ENCODE peak calls at places on chromosomes 5 and 9, in nine cellular contexts. One of them, this sample, is unnamed.

GRCh38 chr9:71541436-71541835 is 226.9 kb downstream of the CEMIP2 start:
- DNase-seq in fibroblast of villous mesenchyme: no peak
- DNase-seq in AG04449: no peak
- DNase-seq in kidney: no peak
- DNase-seq in GM12865: no peak
- DNase-seq in dorsolateral prefrontal cortex: no peak
- DNase-seq in tibial nerve: no peak
- DNase-seq in fibroblast of lung: no peak
- DNase-seq in tibial artery: no peak
- DNase-seq in this sample: no peak

GRCh38 chr9:27453860-27454553 is 70.1 kb upstream of the IFNK start:
- DNase-seq in fibroblast of villous mesenchyme: no peak
- DNase-seq in kidney: no peak
- DNase-seq in GM12865: no peak
- DNase-seq in dorsolateral prefrontal cortex: no peak
- DNase-seq in tibial artery: no peak
- DNase-seq in AG04449: no peak
- DNase-seq in tibial nerve: no peak
- DNase-seq in fibroblast of lung: no peak
- DNase-seq in this sample: no peak

GRCh38 chr5:80935811-80936385 is 24.3 kb upstream of the RASGRF2 start:
- DNase-seq in AG04449: no peak
- DNase-seq in tibial artery: no peak
- DNase-seq in tibial nerve: no peak
- DNase-seq in GM12865: no peak
- DNase-seq in fibroblast of lung: no peak
- DNase-seq in kidney: no peak
- DNase-seq in dorsolateral prefrontal cortex: no peak
- DNase-seq in fibroblast of villous mesenchyme: no peak
- DNase-seq in this sample: no peak

GRCh38 chr9:130659699-130660248 is 4.6 kb upstream of the PRDM12 start:
- DNase-seq in tibial artery: no peak
- DNase-seq in kidney: no peak
- DNase-seq in AG04449: no peak
- DNase-seq in fibroblast of lung: no peak
- DNase-seq in GM12865: no peak
- DNase-seq in fibroblast of villous mesenchyme: no peak
- DNase-seq in tibial nerve: no peak
- DNase-seq in dorsolateral prefrontal cortex: no peak
- DNase-seq in this sample: no peak

GRCh38 chr9:15512204-15512603 is 1.4 kb upstream of the PSIP1 start:
- DNase-seq in AG04449: no peak
- DNase-seq in fibroblast of villous mesenchyme: no peak
- DNase-seq in kidney: no peak
- DNase-seq in tibial nerve: no peak
- DNase-seq in GM12865: peak; percentile 37
- DNase-seq in tibial artery: no peak
- DNase-seq in fibroblast of lung: no peak
- DNase-seq in dorsolateral prefrontal cortex: no peak
- DNase-seq in this sample: no peak

GRCh38 chr5:96292582-96293247 is 140.3 kb downstream of the PCSK1 start:
- DNase-seq in AG04449: no peak
- DNase-seq in kidney: no peak
- DNase-seq in GM12865: no peak
- DNase-seq in dorsolateral prefrontal cortex: no peak
- DNase-seq in fibroblast of villous mesenchyme: peak; percentile 27
- DNase-seq in fibroblast of lung: peak; percentile 65
- DNase-seq in tibial artery: peak; percentile 68
- DNase-seq in tibial nerve: peak; percentile 70
- DNase-seq in this sample: no peak

GRCh38 chr9:135992486-135993408 is 31.6 kb upstream of the UBAC1 start:
- DNase-seq in kidney: peak; percentile 97
- DNase-seq in AG04449: no peak
- DNase-seq in fibroblast of lung: peak; percentile 93
- DNase-seq in tibial artery: peak; percentile 81
- DNase-seq in fibroblast of villous mesenchyme: peak; percentile 93
- DNase-seq in dorsolateral prefrontal cortex: no peak
- DNase-seq in tibial nerve: peak; percentile 69
- DNase-seq in GM12865: peak; percentile 50
- DNase-seq in this sample: peak; percentile 19

GRCh38 chr5:73826761-73827450 is 200.9 kb downstream of the ARHGEF28 start:
- DNase-seq in dorsolateral prefrontal cortex: no peak
- DNase-seq in fibroblast of lung: peak; percentile 57
- DNase-seq in tibial artery: no peak
- DNase-seq in kidney: no peak
- DNase-seq in GM12865: no peak
- DNase-seq in AG04449: peak; percentile 65
- DNase-seq in fibroblast of villous mesenchyme: peak; percentile 83
- DNase-seq in tibial nerve: peak; percentile 30
- DNase-seq in this sample: peak; percentile 86

GRCh38 chr9:127285957-127286356 is 21.4 kb downstream of the GARNL3 start:
- DNase-seq in AG04449: no peak
- DNase-seq in kidney: no peak
- DNase-seq in tibial nerve: no peak
- DNase-seq in fibroblast of lung: no peak
- DNase-seq in dorsolateral prefrontal cortex: no peak
- DNase-seq in GM12865: no peak
- DNase-seq in tibial artery: no peak
- DNase-seq in fibroblast of villous mesenchyme: no peak
- DNase-seq in this sample: no peak

GRCh38 chr5:144510845-144511580 is 340.3 kb downstream of the KCTD16 start:
- DNase-seq in tibial artery: no peak
- DNase-seq in fibroblast of villous mesenchyme: no peak
- DNase-seq in tibial nerve: no peak
- DNase-seq in GM12865: no peak
- DNase-seq in dorsolateral prefrontal cortex: no peak
- DNase-seq in AG04449: no peak
- DNase-seq in kidney: no peak
- DNase-seq in fibroblast of lung: peak; percentile 28
- DNase-seq in this sample: no peak

GRCh38 chr9:79562749-79563386 is 8.9 kb upstream of the TLE4 start:
- DNase-seq in tibial nerve: no peak
- DNase-seq in tibial artery: no peak
- DNase-seq in fibroblast of villous mesenchyme: no peak
- DNase-seq in dorsolateral prefrontal cortex: no peak
- DNase-seq in fibroblast of lung: no peak
- DNase-seq in AG04449: no peak
- DNase-seq in kidney: no peak
- DNase-seq in GM12865: no peak
- DNase-seq in this sample: no peak

GRCh38 chr5:58114324-58114723 is 345.6 kb downstream of the PLK2 start:
- DNase-seq in GM12865: no peak
- DNase-seq in AG04449: no peak
- DNase-seq in kidney: no peak
- DNase-seq in tibial artery: no peak
- DNase-seq in fibroblast of lung: no peak
- DNase-seq in fibroblast of villous mesenchyme: no peak
- DNase-seq in dorsolateral prefrontal cortex: no peak
- DNase-seq in tibial nerve: no peak
- DNase-seq in this sample: no peak

GRCh38 chr9:108842610-108843295 is 13.0 kb downstream of the ACTL7B start:
- DNase-seq in dorsolateral prefrontal cortex: no peak
- DNase-seq in tibial nerve: no peak
- DNase-seq in GM12865: peak; percentile 41
- DNase-seq in kidney: no peak
- DNase-seq in tibial artery: no peak
- DNase-seq in AG04449: no peak
- DNase-seq in fibroblast of lung: no peak
- DNase-seq in fibroblast of villous mesenchyme: no peak
- DNase-seq in this sample: no peak

GRCh38 chr5:141753971-141754713 is 72.1 kb upstream of the ARAP3 start:
- DNase-seq in GM12865: peak; percentile 32
- DNase-seq in fibroblast of villous mesenchyme: peak; percentile 52
- DNase-seq in AG04449: no peak
- DNase-seq in tibial nerve: peak; percentile 23
- DNase-seq in kidney: no peak
- DNase-seq in tibial artery: no peak
- DNase-seq in fibroblast of lung: peak; percentile 53
- DNase-seq in dorsolateral prefrontal cortex: no peak
- DNase-seq in this sample: no peak

GRCh38 chr9:137457406-137458193 is 1.5 kb downstream of the NSMF start:
- DNase-seq in GM12865: no peak
- DNase-seq in tibial nerve: no peak
- DNase-seq in fibroblast of lung: no peak
- DNase-seq in tibial artery: peak; percentile 20
- DNase-seq in fibroblast of villous mesenchyme: no peak
- DNase-seq in kidney: peak; percentile 77
- DNase-seq in AG04449: no peak
- DNase-seq in dorsolateral prefrontal cortex: no peak
- DNase-seq in this sample: no peak

GRCh38 chr5:125140855-125141254 is 394.4 kb upstream of the ZNF608 start:
- DNase-seq in AG04449: peak; percentile 47
- DNase-seq in tibial artery: no peak
- DNase-seq in fibroblast of villous mesenchyme: peak; percentile 76
- DNase-seq in dorsolateral prefrontal cortex: no peak
- DNase-seq in fibroblast of lung: peak; percentile 81
- DNase-seq in kidney: no peak
- DNase-seq in tibial nerve: no peak
- DNase-seq in GM12865: no peak
- DNase-seq in this sample: peak; percentile 72

GRCh38 chr5:180802325-180803180 is at the start of gene MGAT1:
- DNase-seq in fibroblast of lung: peak; percentile 88
- DNase-seq in tibial nerve: peak; percentile 90
- DNase-seq in dorsolateral prefrontal cortex: peak; percentile 43
- DNase-seq in fibroblast of villous mesenchyme: peak; percentile 90
- DNase-seq in kidney: peak; percentile 96
- DNase-seq in AG04449: no peak
- DNase-seq in GM12865: peak; percentile 87
- DNase-seq in tibial artery: peak; percentile 95
- DNase-seq in this sample: no peak

GRCh38 chr5:158155087-158155486 is 296.1 kb upstream of the CLINT1 start:
- DNase-seq in fibroblast of villous mesenchyme: no peak
- DNase-seq in tibial nerve: no peak
- DNase-seq in AG04449: no peak
- DNase-seq in kidney: no peak
- DNase-seq in GM12865: no peak
- DNase-seq in dorsolateral prefrontal cortex: no peak
- DNase-seq in fibroblast of lung: no peak
- DNase-seq in tibial artery: no peak
- DNase-seq in this sample: no peak

GRCh38 chr9:88537743-88538055 is 2.7 kb downstream of the NXNL2 start:
- DNase-seq in AG04449: no peak
- DNase-seq in tibial artery: peak; percentile 93
- DNase-seq in dorsolateral prefrontal cortex: peak; percentile 71
- DNase-seq in kidney: peak; percentile 90
- DNase-seq in tibial nerve: peak; percentile 83
- DNase-seq in GM12865: peak; percentile 39
- DNase-seq in fibroblast of villous mesenchyme: peak; percentile 83
- DNase-seq in fibroblast of lung: peak; percentile 83
- DNase-seq in this sample: peak; percentile 67

GRCh38 chr9:98159790-98160189 is 32.6 kb downstream of the CORO2A start:
- DNase-seq in fibroblast of lung: no peak
- DNase-seq in dorsolateral prefrontal cortex: no peak
- DNase-seq in GM12865: no peak
- DNase-seq in fibroblast of villous mesenchyme: no peak
- DNase-seq in AG04449: no peak
- DNase-seq in tibial artery: no peak
- DNase-seq in tibial nerve: no peak
- DNase-seq in kidney: no peak
- DNase-seq in this sample: no peak

GRCh38 chr9:37251452-37251851 is 131.1 kb downstream of the ZCCHC7 start:
- DNase-seq in tibial nerve: no peak
- DNase-seq in kidney: no peak
- DNase-seq in tibial artery: no peak
- DNase-seq in fibroblast of lung: no peak
- DNase-seq in dorsolateral prefrontal cortex: no peak
- DNase-seq in AG04449: no peak
- DNase-seq in fibroblast of villous mesenchyme: no peak
- DNase-seq in GM12865: no peak
- DNase-seq in this sample: no peak
- H3K4me3 ChIP-seq in tibial nerve: no peak overlapping the region
- H3K4me3 ChIP-seq in kidney: no peak overlapping the region
- H3K4me3 ChIP-seq in tibial artery: no peak overlapping the region
- H3K4me3 ChIP-seq in fibroblast of lung: no peak overlapping the region
- H3K4me3 ChIP-seq in dorsolateral prefrontal cortex: no peak overlapping the region
- H3K4me3 ChIP-seq in AG04449: no peak overlapping the region
- H3K4me3 ChIP-seq in fibroblast of villous mesenchyme: no peak overlapping the region
- H3K4me3 ChIP-seq in GM12865: no peak overlapping the region
- H3K4me3 ChIP-seq in this sample: no peak overlapping the region

DNA sequence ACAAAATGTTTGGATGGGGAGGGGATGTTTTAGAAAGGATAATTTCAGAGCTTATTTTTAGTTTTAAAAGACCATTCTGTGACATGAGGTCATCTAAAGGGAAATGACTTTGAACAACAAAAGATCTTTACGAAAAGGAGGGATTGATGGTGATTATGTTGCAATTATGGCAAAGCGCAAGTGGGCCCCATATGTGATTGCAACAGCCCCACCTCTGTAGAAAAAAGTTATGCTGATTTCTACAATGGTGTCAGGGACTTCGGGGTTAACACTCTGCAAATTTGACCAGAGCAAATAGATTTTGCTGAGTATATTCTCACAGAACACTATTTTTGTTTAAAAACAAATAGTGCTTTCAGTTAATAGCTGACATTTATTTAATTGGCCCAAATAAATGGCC is 312.8 kb downstream of the NSG2 start:
- DNase-seq in AG04449: no peak
- DNase-seq in GM12865: no peak
- DNase-seq in tibial nerve: no peak
- DNase-seq in dorsolateral prefrontal cortex: no peak
- DNase-seq in tibial artery: no peak
- DNase-seq in kidney: no peak
- DNase-seq in fibroblast of villous mesenchyme: no peak
- DNase-seq in fibroblast of lung: no peak
- DNase-seq in this sample: no peak
- TF ChIP-seq CTCF in AG04449: no peak
- TF ChIP-seq CTCF in GM12865: no peak
- TF ChIP-seq CTCF in tibial nerve: no peak
- TF ChIP-seq CTCF in dorsolateral prefrontal cortex: no peak
- TF ChIP-seq CTCF in tibial artery: no peak
- TF ChIP-seq CTCF in kidney: no peak
- TF ChIP-seq CTCF in fibroblast of villous mesenchyme: no peak
- TF ChIP-seq CTCF in fibroblast of lung: no peak
- TF ChIP-seq CTCF in this sample: no peak

DNA sequence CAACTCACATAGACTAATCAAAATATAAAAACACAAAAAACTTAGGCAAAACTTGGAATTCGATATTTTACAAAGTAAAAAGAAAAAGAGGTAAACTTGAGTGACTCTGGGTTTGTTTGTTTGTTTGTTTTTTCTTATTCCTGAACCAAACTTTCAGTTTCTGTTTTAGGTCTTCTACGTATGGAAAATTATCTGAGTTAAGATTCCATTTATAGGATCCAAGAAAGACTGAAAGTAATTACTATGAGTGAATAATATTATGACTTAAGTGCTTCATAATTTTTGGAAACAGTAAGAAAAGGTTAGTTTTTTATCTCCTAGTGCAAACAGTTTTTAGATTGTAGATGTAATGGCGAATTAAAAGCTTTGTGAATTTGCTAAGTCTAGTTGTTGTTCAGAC is 13.2 kb downstream of the ST8SIA4 start:
- DNase-seq in fibroblast of lung: peak; percentile 37
- DNase-seq in dorsolateral prefrontal cortex: no peak
- DNase-seq in GM12865: no peak
- DNase-seq in fibroblast of villous mesenchyme: peak; percentile 25
- DNase-seq in kidney: no peak
- DNase-seq in tibial nerve: no peak
- DNase-seq in AG04449: no peak
- DNase-seq in tibial artery: no peak
- DNase-seq in this sample: no peak
- H3K4me3 ChIP-seq in fibroblast of lung: peak overlapping the region; percentile 52
- H3K4me3 ChIP-seq in dorsolateral prefrontal cortex: peak overlapping the region; percentile 5
- H3K4me3 ChIP-seq in GM12865: peak overlapping the region; percentile 22
- H3K4me3 ChIP-seq in fibroblast of villous mesenchyme: peak overlapping the region; percentile 35
- H3K4me3 ChIP-seq in kidney: peak overlapping the region; percentile 35
- H3K4me3 ChIP-seq in tibial nerve: peak overlapping the region; percentile 3
- H3K4me3 ChIP-seq in AG04449: no peak overlapping the region
- H3K4me3 ChIP-seq in tibial artery: no peak overlapping the region
- H3K4me3 ChIP-seq in this sample: no peak overlapping the region

GRCh38 chr9:92275541-92275940 is 18.0 kb downstream of the IARS1 start:
- DNase-seq in dorsolateral prefrontal cortex: no peak
- DNase-seq in AG04449: no peak
- DNase-seq in tibial artery: no peak
- DNase-seq in fibroblast of lung: no peak
- DNase-seq in GM12865: no peak
- DNase-seq in kidney: no peak
- DNase-seq in fibroblast of villous mesenchyme: no peak
- DNase-seq in tibial nerve: no peak
- DNase-seq in this sample: no peak
- TF ChIP-seq CTCF in dorsolateral prefrontal cortex: no peak
- TF ChIP-seq CTCF in AG04449: no peak
- TF ChIP-seq CTCF in tibial artery: no peak
- TF ChIP-seq CTCF in fibroblast of lung: no peak
- TF ChIP-seq CTCF in GM12865: no peak
- TF ChIP-seq CTCF in kidney: no peak
- TF ChIP-seq CTCF in fibroblast of villous mesenchyme: no peak
- TF ChIP-seq CTCF in tibial nerve: no peak
- TF ChIP-seq CTCF in this sample: no peak